ENCODE peak calls at places on chromosome 17, in eight cellular contexts. One of them, this sample, is unnamed.
A peak's percentile ranks its signal among the peaks of the same experiment; 100 is the strongest.

GRCh38 chr17:57514614-57515013 is 230.5 kb downstream of the CCDC182 start:
- DNase-seq in tibial artery: no peak
- DNase-seq in foreskin fibroblast: no peak
- DNase-seq in uterus: no peak
- DNase-seq in activated CD4-positive, alpha-beta T cell treated with anti-CD3 and anti-CD28 coated beads for 36 hours: no peak
- DNase-seq in endodermal cell: no peak
- DNase-seq in skeletal muscle cell: no peak
- DNase-seq in breast epithelium: no peak
- DNase-seq in this sample: no peak

GRCh38 chr17:68324114-68324513 is 32.8 kb downstream of the ARSG start:
- DNase-seq in breast epithelium: no peak
- DNase-seq in activated CD4-positive, alpha-beta T cell treated with anti-CD3 and anti-CD28 coated beads for 36 hours: no peak
- DNase-seq in uterus: no peak
- DNase-seq in foreskin fibroblast: peak; percentile 9
- DNase-seq in tibial artery: no peak
- DNase-seq in endodermal cell: no peak
- DNase-seq in skeletal muscle cell: no peak
- DNase-seq in this sample: no peak

GRCh38 chr17:20313891-20314290 is 153.4 kb downstream of the LGALS9B start:
- DNase-seq in foreskin fibroblast: no peak
- DNase-seq in breast epithelium: no peak
- DNase-seq in uterus: no peak
- DNase-seq in activated CD4-positive, alpha-beta T cell treated with anti-CD3 and anti-CD28 coated beads for 36 hours: no peak
- DNase-seq in endodermal cell: no peak
- DNase-seq in skeletal muscle cell: no peak
- DNase-seq in tibial artery: no peak
- DNase-seq in this sample: no peak

GRCh38 chr17:63189082-63189481 is 223.0 kb downstream of the TANC2 start:
- DNase-seq in tibial artery: no peak
- DNase-seq in breast epithelium: no peak
- DNase-seq in endodermal cell: no peak
- DNase-seq in activated CD4-positive, alpha-beta T cell treated with anti-CD3 and anti-CD28 coated beads for 36 hours: no peak
- DNase-seq in uterus: no peak
- DNase-seq in foreskin fibroblast: peak; percentile 77
- DNase-seq in skeletal muscle cell: peak; percentile 11
- DNase-seq in this sample: peak; percentile 25

GRCh38 chr17:17943281-17943984 is 28.8 kb downstream of the TOM1L2 start:
- DNase-seq in activated CD4-positive, alpha-beta T cell treated with anti-CD3 and anti-CD28 coated beads for 36 hours: no peak
- DNase-seq in breast epithelium: no peak
- DNase-seq in endodermal cell: peak; percentile 82
- DNase-seq in tibial artery: no peak
- DNase-seq in foreskin fibroblast: no peak
- DNase-seq in uterus: no peak
- DNase-seq in skeletal muscle cell: no peak
- DNase-seq in this sample: no peak

GRCh38 chr17:79589669-79590270 is 21.1 kb downstream of the RBFOX3 start:
- DNase-seq in activated CD4-positive, alpha-beta T cell treated with anti-CD3 and anti-CD28 coated beads for 36 hours: no peak
- DNase-seq in skeletal muscle cell: no peak
- DNase-seq in breast epithelium: no peak
- DNase-seq in uterus: no peak
- DNase-seq in endodermal cell: no peak
- DNase-seq in foreskin fibroblast: no peak
- DNase-seq in tibial artery: no peak
- DNase-seq in this sample: no peak

GRCh38 chr17:57874434-57875108 is 24.7 kb upstream of the MRPS23 start:
- DNase-seq in breast epithelium: no peak
- DNase-seq in tibial artery: peak; percentile 89
- DNase-seq in endodermal cell: peak; percentile 99
- DNase-seq in activated CD4-positive, alpha-beta T cell treated with anti-CD3 and anti-CD28 coated beads for 36 hours: peak; percentile 64
- DNase-seq in uterus: peak; percentile 83
- DNase-seq in skeletal muscle cell: peak; percentile 84
- DNase-seq in foreskin fibroblast: peak; percentile 98
- DNase-seq in this sample: no peak

GRCh38 chr17:68455756-68456528 is 1.4 kb downstream of the WIPI1 start:
- DNase-seq in activated CD4-positive, alpha-beta T cell treated with anti-CD3 and anti-CD28 coated beads for 36 hours: no peak
- DNase-seq in endodermal cell: no peak
- DNase-seq in tibial artery: no peak
- DNase-seq in uterus: no peak
- DNase-seq in skeletal muscle cell: peak; percentile 73
- DNase-seq in foreskin fibroblast: peak; percentile 90
- DNase-seq in breast epithelium: peak; percentile 64
- DNase-seq in this sample: no peak

GRCh38 chr17:72567774-72568173 is 447.0 kb downstream of the SOX9 start:
- DNase-seq in foreskin fibroblast: no peak
- DNase-seq in activated CD4-positive, alpha-beta T cell treated with anti-CD3 and anti-CD28 coated beads for 36 hours: no peak
- DNase-seq in endodermal cell: no peak
- DNase-seq in skeletal muscle cell: no peak
- DNase-seq in breast epithelium: no peak
- DNase-seq in uterus: no peak
- DNase-seq in tibial artery: no peak
- DNase-seq in this sample: no peak

GRCh38 chr17:39225308-39225973 is at the start of gene STAC2:
- DNase-seq in foreskin fibroblast: no peak
- DNase-seq in tibial artery: no peak
- DNase-seq in skeletal muscle cell: no peak
- DNase-seq in uterus: no peak
- DNase-seq in breast epithelium: no peak
- DNase-seq in activated CD4-positive, alpha-beta T cell treated with anti-CD3 and anti-CD28 coated beads for 36 hours: no peak
- DNase-seq in endodermal cell: no peak
- DNase-seq in this sample: no peak

GRCh38 chr17:78473951-78474630 is 95.6 kb downstream of the PGS1 start:
- DNase-seq in breast epithelium: no peak
- DNase-seq in tibial artery: no peak
- DNase-seq in foreskin fibroblast: no peak
- DNase-seq in skeletal muscle cell: no peak
- DNase-seq in activated CD4-positive, alpha-beta T cell treated with anti-CD3 and anti-CD28 coated beads for 36 hours: no peak
- DNase-seq in uterus: no peak
- DNase-seq in endodermal cell: no peak
- DNase-seq in this sample: no peak

GRCh38 chr17:78111012-78111726 is 17.4 kb downstream of the TMC6 start:
- DNase-seq in endodermal cell: no peak
- DNase-seq in uterus: no peak
- DNase-seq in skeletal muscle cell: no peak
- DNase-seq in foreskin fibroblast: no peak
- DNase-seq in breast epithelium: no peak
- DNase-seq in tibial artery: peak; percentile 63
- DNase-seq in activated CD4-positive, alpha-beta T cell treated with anti-CD3 and anti-CD28 coated beads for 36 hours: no peak
- DNase-seq in this sample: no peak

GRCh38 chr17:17043668-17044226 is 1.5 kb downstream of the MPRIP start:
- DNase-seq in foreskin fibroblast: peak; percentile 55
- DNase-seq in endodermal cell: peak; percentile 66
- DNase-seq in breast epithelium: peak; percentile 47
- DNase-seq in tibial artery: peak; percentile 61
- DNase-seq in skeletal muscle cell: no peak
- DNase-seq in activated CD4-positive, alpha-beta T cell treated with anti-CD3 and anti-CD28 coated beads for 36 hours: peak; percentile 33
- DNase-seq in uterus: peak; percentile 12
- DNase-seq in this sample: no peak

GRCh38 chr17:2218426-2218825 is 85.2 kb downstream of the SMG6 start:
- DNase-seq in activated CD4-positive, alpha-beta T cell treated with anti-CD3 and anti-CD28 coated beads for 36 hours: no peak
- DNase-seq in endodermal cell: no peak
- DNase-seq in skeletal muscle cell: no peak
- DNase-seq in foreskin fibroblast: no peak
- DNase-seq in tibial artery: no peak
- DNase-seq in breast epithelium: no peak
- DNase-seq in uterus: no peak
- DNase-seq in this sample: no peak

GRCh38 chr17:79913451-79913850 is 74.2 kb upstream of the CBX4 start:
- DNase-seq in tibial artery: no peak
- DNase-seq in breast epithelium: no peak
- DNase-seq in skeletal muscle cell: no peak
- DNase-seq in uterus: no peak
- DNase-seq in foreskin fibroblast: no peak
- DNase-seq in endodermal cell: no peak
- DNase-seq in activated CD4-positive, alpha-beta T cell treated with anti-CD3 and anti-CD28 coated beads for 36 hours: no peak
- DNase-seq in this sample: no peak

GRCh38 chr17:4703330-4703691 is 626 bp downstream of the PELP1 start:
- DNase-seq in activated CD4-positive, alpha-beta T cell treated with anti-CD3 and anti-CD28 coated beads for 36 hours: no peak
- DNase-seq in uterus: no peak
- DNase-seq in endodermal cell: no peak
- DNase-seq in foreskin fibroblast: no peak
- DNase-seq in skeletal muscle cell: no peak
- DNase-seq in breast epithelium: no peak
- DNase-seq in tibial artery: no peak
- DNase-seq in this sample: no peak

GRCh38 chr17:13351046-13351445 is 250.7 kb downstream of the HS3ST3A1 start:
- DNase-seq in uterus: no peak
- DNase-seq in tibial artery: no peak
- DNase-seq in breast epithelium: no peak
- DNase-seq in foreskin fibroblast: peak; percentile 88
- DNase-seq in endodermal cell: no peak
- DNase-seq in skeletal muscle cell: peak; percentile 65
- DNase-seq in activated CD4-positive, alpha-beta T cell treated with anti-CD3 and anti-CD28 coated beads for 36 hours: no peak
- DNase-seq in this sample: no peak

GRCh38 chr17:79897243-79898063 is 58.2 kb upstream of the CBX4 start:
- DNase-seq in breast epithelium: peak; percentile 50
- DNase-seq in activated CD4-positive, alpha-beta T cell treated with anti-CD3 and anti-CD28 coated beads for 36 hours: no peak
- DNase-seq in skeletal muscle cell: no peak
- DNase-seq in foreskin fibroblast: no peak
- DNase-seq in uterus: no peak
- DNase-seq in tibial artery: no peak
- DNase-seq in endodermal cell: peak; percentile 26
- DNase-seq in this sample: no peak

GRCh38 chr17:81556175-81556691 is 4.1 kb upstream of the FAAP100 start:
- DNase-seq in endodermal cell: no peak
- DNase-seq in uterus: no peak
- DNase-seq in skeletal muscle cell: no peak
- DNase-seq in activated CD4-positive, alpha-beta T cell treated with anti-CD3 and anti-CD28 coated beads for 36 hours: no peak
- DNase-seq in foreskin fibroblast: peak; percentile 73
- DNase-seq in tibial artery: no peak
- DNase-seq in breast epithelium: no peak
- DNase-seq in this sample: no peak

GRCh38 chr17:71338396-71338795 is 782.4 kb upstream of the SOX9 start:
- DNase-seq in tibial artery: no peak
- DNase-seq in foreskin fibroblast: peak; percentile 62
- DNase-seq in skeletal muscle cell: peak; percentile 56
- DNase-seq in uterus: no peak
- DNase-seq in breast epithelium: no peak
- DNase-seq in activated CD4-positive, alpha-beta T cell treated with anti-CD3 and anti-CD28 coated beads for 36 hours: no peak
- DNase-seq in endodermal cell: no peak
- DNase-seq in this sample: peak; percentile 20

GRCh38 chr17:33112763-33113162 is 121.1 kb downstream of the SPACA3 start:
- DNase-seq in tibial artery: no peak
- DNase-seq in activated CD4-positive, alpha-beta T cell treated with anti-CD3 and anti-CD28 coated beads for 36 hours: no peak
- DNase-seq in skeletal muscle cell: no peak
- DNase-seq in foreskin fibroblast: peak; percentile 11
- DNase-seq in breast epithelium: no peak
- DNase-seq in endodermal cell: no peak
- DNase-seq in uterus: no peak
- DNase-seq in this sample: peak; percentile 97

GRCh38 chr17:37813753-37814152 is 68.9 kb upstream of the HNF1B start:
- DNase-seq in skeletal muscle cell: peak; percentile 75
- DNase-seq in tibial artery: no peak
- DNase-seq in breast epithelium: no peak
- DNase-seq in foreskin fibroblast: peak; percentile 22
- DNase-seq in uterus: no peak
- DNase-seq in activated CD4-positive, alpha-beta T cell treated with anti-CD3 and anti-CD28 coated beads for 36 hours: no peak
- DNase-seq in endodermal cell: peak; percentile 79
- DNase-seq in this sample: peak; percentile 94

GRCh38 chr17:50067996-50068395 is 12.1 kb downstream of the ITGA3 start:
- DNase-seq in skeletal muscle cell: no peak
- DNase-seq in uterus: no peak
- DNase-seq in activated CD4-positive, alpha-beta T cell treated with anti-CD3 and anti-CD28 coated beads for 36 hours: no peak
- DNase-seq in endodermal cell: peak; percentile 43
- DNase-seq in tibial artery: no peak
- DNase-seq in breast epithelium: no peak
- DNase-seq in foreskin fibroblast: no peak
- DNase-seq in this sample: no peak

GRCh38 chr17:81241648-81242420 is 2.7 kb downstream of the NDUFAF8 start:
- DNase-seq in endodermal cell: peak; percentile 97
- DNase-seq in foreskin fibroblast: peak; percentile 66
- DNase-seq in uterus: peak; percentile 48
- DNase-seq in breast epithelium: no peak
- DNase-seq in tibial artery: no peak
- DNase-seq in skeletal muscle cell: no peak
- DNase-seq in activated CD4-positive, alpha-beta T cell treated with anti-CD3 and anti-CD28 coated beads for 36 hours: peak; percentile 82
- DNase-seq in this sample: peak; percentile 63

GRCh38 chr17:44707755-44708400 is 587 bp upstream of the DBF4B start:
- DNase-seq in breast epithelium: no peak
- DNase-seq in endodermal cell: no peak
- DNase-seq in skeletal muscle cell: no peak
- DNase-seq in foreskin fibroblast: peak; percentile 5
- DNase-seq in uterus: no peak
- DNase-seq in tibial artery: no peak
- DNase-seq in activated CD4-positive, alpha-beta T cell treated with anti-CD3 and anti-CD28 coated beads for 36 hours: no peak
- DNase-seq in this sample: no peak

GRCh38 chr17:62627219-62627903 is at the start of gene MRC2:
- DNase-seq in tibial artery: peak; percentile 86
- DNase-seq in skeletal muscle cell: peak; percentile 67
- DNase-seq in breast epithelium: no peak
- DNase-seq in foreskin fibroblast: peak; percentile 90
- DNase-seq in uterus: peak; percentile 84
- DNase-seq in endodermal cell: peak; percentile 96
- DNase-seq in activated CD4-positive, alpha-beta T cell treated with anti-CD3 and anti-CD28 coated beads for 36 hours: peak; percentile 71
- DNase-seq in this sample: peak; percentile 84

GRCh38 chr17:59963738-59964454 is 644 bp downstream of the RNFT1 start:
- DNase-seq in breast epithelium: no peak
- DNase-seq in endodermal cell: no peak
- DNase-seq in activated CD4-positive, alpha-beta T cell treated with anti-CD3 and anti-CD28 coated beads for 36 hours: peak; percentile 73
- DNase-seq in tibial artery: peak; percentile 74
- DNase-seq in foreskin fibroblast: peak; percentile 75
- DNase-seq in uterus: peak; percentile 33
- DNase-seq in skeletal muscle cell: peak; percentile 27
- DNase-seq in this sample: no peak

GRCh38 chr17:40278414-40278813 is 9.3 kb upstream of the CDC6 start:
- DNase-seq in tibial artery: no peak
- DNase-seq in endodermal cell: no peak
- DNase-seq in breast epithelium: no peak
- DNase-seq in skeletal muscle cell: no peak
- DNase-seq in uterus: no peak
- DNase-seq in activated CD4-positive, alpha-beta T cell treated with anti-CD3 and anti-CD28 coated beads for 36 hours: no peak
- DNase-seq in foreskin fibroblast: no peak
- DNase-seq in this sample: no peak

GRCh38 chr17:7835818-7836595 is 2.0 kb downstream of the KDM6B start:
- DNase-seq in uterus: peak; percentile 79
- DNase-seq in activated CD4-positive, alpha-beta T cell treated with anti-CD3 and anti-CD28 coated beads for 36 hours: peak; percentile 64
- DNase-seq in tibial artery: peak; percentile 86
- DNase-seq in skeletal muscle cell: no peak
- DNase-seq in foreskin fibroblast: peak; percentile 81
- DNase-seq in breast epithelium: peak; percentile 75
- DNase-seq in endodermal cell: no peak
- DNase-seq in this sample: peak; percentile 48

GRCh38 chr17:75182319-75182568 is 515 bp downstream of the SUMO2 start:
- DNase-seq in skeletal muscle cell: no peak
- DNase-seq in breast epithelium: no peak
- DNase-seq in uterus: no peak
- DNase-seq in activated CD4-positive, alpha-beta T cell treated with anti-CD3 and anti-CD28 coated beads for 36 hours: no peak
- DNase-seq in foreskin fibroblast: no peak
- DNase-seq in tibial artery: no peak
- DNase-seq in endodermal cell: no peak
- DNase-seq in this sample: no peak

GRCh38 chr17:499836-500543 is 147.4 kb upstream of the RPH3AL start:
- DNase-seq in activated CD4-positive, alpha-beta T cell treated with anti-CD3 and anti-CD28 coated beads for 36 hours: no peak
- DNase-seq in tibial artery: no peak
- DNase-seq in endodermal cell: no peak
- DNase-seq in breast epithelium: no peak
- DNase-seq in foreskin fibroblast: no peak
- DNase-seq in uterus: no peak
- DNase-seq in skeletal muscle cell: no peak
- DNase-seq in this sample: no peak

GRCh38 chr17:14427914-14428639 is 127.2 kb downstream of the HS3ST3B1 start:
- DNase-seq in skeletal muscle cell: no peak
- DNase-seq in activated CD4-positive, alpha-beta T cell treated with anti-CD3 and anti-CD28 coated beads for 36 hours: peak; percentile 72
- DNase-seq in tibial artery: no peak
- DNase-seq in foreskin fibroblast: no peak
- DNase-seq in uterus: no peak
- DNase-seq in endodermal cell: no peak
- DNase-seq in breast epithelium: no peak
- DNase-seq in this sample: no peak

GRCh38 chr17:36544049-36544319 is 735 bp upstream of the GGNBP2 start:
- DNase-seq in foreskin fibroblast: peak; percentile 77
- DNase-seq in endodermal cell: peak; percentile 86
- DNase-seq in tibial artery: peak; percentile 72
- DNase-seq in breast epithelium: no peak
- DNase-seq in activated CD4-positive, alpha-beta T cell treated with anti-CD3 and anti-CD28 coated beads for 36 hours: peak; percentile 51
- DNase-seq in uterus: peak; percentile 32
- DNase-seq in skeletal muscle cell: peak; percentile 4
- DNase-seq in this sample: peak; percentile 72

GRCh38 chr17:63704836-63705235 is 4.9 kb upstream of the LIMD2 start:
- DNase-seq in tibial artery: no peak
- DNase-seq in breast epithelium: no peak
- DNase-seq in activated CD4-positive, alpha-beta T cell treated with anti-CD3 and anti-CD28 coated beads for 36 hours: no peak
- DNase-seq in foreskin fibroblast: no peak
- DNase-seq in uterus: no peak
- DNase-seq in skeletal muscle cell: no peak
- DNase-seq in endodermal cell: no peak
- DNase-seq in this sample: no peak

This sample was measured in A549.